ENCODE peak calls at places on chromosome 6, in eight cellular contexts. One of them, this sample, is unnamed.

GRCh38 chr6:17741507-17741906 is 34.8 kb upstream of the NUP153 start:
- DNase-seq in GM12891: no peak
- DNase-seq in adipocyte: no peak
- DNase-seq in HuH-7.5: no peak
- DNase-seq in psoas muscle: no peak
- DNase-seq in GM12864: no peak
- DNase-seq in GM23338: peak
- DNase-seq in NCI-H2081: no peak
- DNase-seq in this sample: no peak

GRCh38 chr6:100370265-100370664 is 94.5 kb downstream of the SIM1 start:
- DNase-seq in GM12891: no peak
- DNase-seq in adipocyte: no peak
- DNase-seq in HuH-7.5: no peak
- DNase-seq in psoas muscle: no peak
- DNase-seq in GM12864: no peak
- DNase-seq in GM23338: peak
- DNase-seq in NCI-H2081: no peak
- DNase-seq in this sample: no peak

GRCh38 chr6:97586344-97586743 is 303.3 kb upstream of the MMS22L start:
- DNase-seq in GM12891: no peak
- DNase-seq in adipocyte: peak
- DNase-seq in HuH-7.5: no peak
- DNase-seq in psoas muscle: no peak
- DNase-seq in GM12864: no peak
- DNase-seq in GM23338: peak
- DNase-seq in NCI-H2081: no peak
- DNase-seq in this sample: no peak

GRCh38 chr6:17505062-17505476 is 95.0 kb upstream of the FAM8A1 start:
- DNase-seq in GM12891: no peak
- DNase-seq in adipocyte: peak
- DNase-seq in HuH-7.5: no peak
- DNase-seq in psoas muscle: no peak
- DNase-seq in GM12864: no peak
- DNase-seq in GM23338: peak
- DNase-seq in NCI-H2081: no peak
- DNase-seq in this sample: no peak

GRCh38 chr6:27290065-27290849 is 21.8 kb downstream of the POM121L2 start:
- DNase-seq in GM12891: no peak
- DNase-seq in adipocyte: peak
- DNase-seq in HuH-7.5: no peak
- DNase-seq in psoas muscle: no peak
- DNase-seq in GM12864: no peak
- DNase-seq in GM23338: peak
- DNase-seq in NCI-H2081: no peak
- DNase-seq in this sample: no peak

GRCh38 chr6:38696345-38696744 is 6.6 kb downstream of the GLO1 start:
- DNase-seq in GM12891: no peak
- DNase-seq in adipocyte: no peak
- DNase-seq in HuH-7.5: no peak
- DNase-seq in psoas muscle: no peak
- DNase-seq in GM12864: no peak
- DNase-seq in GM23338: no peak
- DNase-seq in NCI-H2081: no peak
- DNase-seq in this sample: no peak

GRCh38 chr6:136095961-136096360 is 154.2 kb downstream of the MTFR2 start:
- DNase-seq in GM12891: no peak
- DNase-seq in adipocyte: peak
- DNase-seq in HuH-7.5: no peak
- DNase-seq in psoas muscle: peak
- DNase-seq in GM12864: no peak
- DNase-seq in GM23338: no peak
- DNase-seq in NCI-H2081: no peak
- DNase-seq in this sample: no peak

GRCh38 chr6:30957716-30958115 is 16.9 kb downstream of the MUCL3 start:
- DNase-seq in GM12891: no peak
- DNase-seq in adipocyte: no peak
- DNase-seq in HuH-7.5: no peak
- DNase-seq in psoas muscle: no peak
- DNase-seq in GM12864: no peak
- DNase-seq in GM23338: no peak
- DNase-seq in NCI-H2081: no peak
- DNase-seq in this sample: no peak